ENCODE peak calls at places on chromosomes 3 and 15, in eight cellular contexts. N is choroid plexus epithelial cell; C is stimulated activated CD4-positive, alpha-beta T cell treated with anti-CD3 and anti-CD28 coated beads, Interleukin-2, amount 100 ng/mL, for 48 hours; T is ELR; F is IMR-90; I is HEK293T; B is nephron progenitor cell; G is CD8-positive, alpha-beta T cell. S is an unnamed sample.

GRCh38 chr15:58221591-58222241 is 83.5 kb downstream of the AQP9 start:
- DNase-seq in N (peak; percentile 48), C (no peak), T (peak; percentile 42), F (peak; percentile 21), I (peak; percentile 30), B (peak; percentile 22), G (no peak), S (peak; percentile 36)

GRCh38 chr3:139269984-139270383 is 73.8 kb upstream of the MRPS22 start:
- DNase-seq in N (no peak), C (no peak), T (no peak), F (no peak), I (no peak), B (no peak), G (no peak), S (no peak)

GRCh38 chr3:178139116-178139515 is 397.1 kb upstream of the KCNMB2 start:
- DNase-seq in N (no peak), C (no peak), T (no peak), F (no peak), I (no peak), B (no peak), G (no peak), S (no peak)

GRCh38 chr3:14946749-14947104 is 656 bp upstream of the NR2C2 start:
- DNase-seq in N (no peak), C (no peak), T (no peak), F (no peak), I (no peak), B (no peak), G (no peak), S (no peak)

GRCh38 chr15:100879046-100879445 is 585 bp upstream of the ALDH1A3 start:
- DNase-seq in N (peak; percentile 9), C (no peak), T (peak; percentile 32), F (no peak), I (peak; percentile 55), B (peak; percentile 50), G (no peak), S (no peak)

GRCh38 chr15:90869601-90870353 is 1.4 kb downstream of the FURIN start:
- DNase-seq in N (peak; percentile 81), C (no peak), T (peak; percentile 95), F (peak; percentile 84), I (no peak), B (peak; percentile 60), G (no peak), S (peak; percentile 97)

GRCh38 chr15:41490355-41490754 is 3.3 kb upstream of the ITPKA start:
- DNase-seq in N (peak; percentile 96), C (no peak), T (peak; percentile 98), F (peak; percentile 99), I (no peak), B (no peak), G (no peak), S (peak; percentile 83)

GRCh38 chr3:27289769-27290413 is 79.3 kb downstream of the NEK10 start:
- DNase-seq in N (peak; percentile 34), C (no peak), T (no peak), F (peak; percentile 56), I (no peak), B (no peak), G (no peak), S (no peak)

GRCh38 chr3:174756200-174756829 is 102.8 kb upstream of the NAALADL2 start:
- DNase-seq in N (no peak), C (no peak), T (no peak), F (no peak), I (no peak), B (no peak), G (no peak), S (no peak)